ENCODE peak calls at places on chromosomes 2 and 18, in eight cellular contexts. E is fibroblast of mammary gland; Q is activated CD8-positive, alpha-beta T cell treated with anti-CD3 and anti-CD28 coated beads for 36 hours; H is choroid plexus epithelial cell; G is dorsolateral prefrontal cortex; F is brain microvascular endothelial cell; J is heart right ventricle; Y is GM12865. K is an unnamed sample.

GRCh38 chr2:30310955-30311354 is 79.6 kb downstream of the LBH start:
- DNase-seq in Y (peak; percentile 56), G (no peak), F (no peak), J (no peak), Q (peak; percentile 69), H (no peak), E (no peak), K (no peak)

GRCh38 chr2:19785432-19785831 is 116.4 kb downstream of the TTC32 start:
- DNase-seq in F (no peak), J (no peak), Q (no peak), E (peak; percentile 91), Y (no peak), G (no peak), H (peak; percentile 59), K (no peak)

GRCh38 chr2:64601027-64601767 is 52.5 kb downstream of the SERTAD2 start:
- DNase-seq in Y (no peak), E (peak; percentile 45), G (no peak), Q (no peak), J (no peak), H (peak; percentile 12), F (no peak), K (no peak)

GRCh38 chr18:10840768-10841167 is 308.6 kb downstream of the PIEZO2 start:
- DNase-seq in F (no peak), H (no peak), J (no peak), G (no peak), Q (no peak), Y (no peak), E (no peak), K (no peak)

GRCh38 chr2:231684314-231685223 is 23.8 kb upstream of the PTMA start:
- DNase-seq in F (no peak), Q (no peak), J (peak; percentile 66), H (no peak), E (no peak), G (peak; percentile 92), Y (no peak), K (no peak)

GRCh38 chr2:159124441-159124911 is 156.0 kb downstream of the TANC1 start:
- DNase-seq in J (no peak), Q (peak; percentile 51), G (no peak), F (peak; percentile 89), Y (no peak), E (peak; percentile 88), H (peak; percentile 95), K (no peak)

GRCh38 chr2:17539993-17540812 is at the start of gene VSNL1:
- DNase-seq in J (peak; percentile 80), Q (no peak), Y (peak; percentile 24), G (peak; percentile 85), H (peak; percentile 66), E (peak; percentile 30), F (peak; percentile 80), K (peak; percentile 97)

GRCh38 chr2:37653093-37653492 is 18.3 kb downstream of the CDC42EP3 start:
- DNase-seq in F (no peak), H (no peak), E (no peak), Q (no peak), Y (peak; percentile 72), G (no peak), J (no peak), K (no peak)

GRCh38 chr2:44955593-44956449 is 14.3 kb downstream of the SIX3 start:
- DNase-seq in Y (peak; percentile 80), H (peak; percentile 74), Q (peak; percentile 81), F (peak; percentile 47), G (peak; percentile 87), J (peak; percentile 79), E (peak; percentile 72), K (peak; percentile 91)
- TF ChIP-seq CTCF in Y (peak; percentile 98), H (peak; percentile 80), Q (peak; percentile 83), F (peak; percentile 90), G (peak; percentile 93), J (peak; percentile 95), E (peak; percentile 74), K (peak; percentile 74)

DNA sequence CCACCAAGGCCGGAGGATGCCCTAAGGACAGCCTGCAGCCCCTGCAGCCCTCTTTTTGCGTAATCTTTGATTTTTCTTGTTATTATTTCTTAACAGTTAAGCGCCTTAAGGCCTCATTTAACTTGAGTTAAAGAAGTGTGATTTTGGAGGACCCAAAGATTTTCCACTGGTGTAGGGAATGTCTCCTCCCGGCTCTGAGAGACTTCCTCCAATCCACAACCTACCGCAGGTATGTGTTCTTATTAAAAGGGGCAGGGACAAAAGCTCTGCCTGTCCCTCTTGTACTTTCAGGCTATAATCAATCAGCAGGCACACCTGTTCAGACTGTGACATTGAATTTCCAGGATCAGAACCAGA is 285.1 kb downstream of the PRKCE start:
- DNase-seq in J (no peak), F (no peak), Y (no peak), G (no peak), E (no peak), H (no peak), Q (no peak), K (no peak)
- TF ChIP-seq CTCF in J (peak; percentile 3), F (no peak), Y (no peak), G (no peak), E (no peak), H (no peak), Q (no peak), K (no peak)

DNA sequence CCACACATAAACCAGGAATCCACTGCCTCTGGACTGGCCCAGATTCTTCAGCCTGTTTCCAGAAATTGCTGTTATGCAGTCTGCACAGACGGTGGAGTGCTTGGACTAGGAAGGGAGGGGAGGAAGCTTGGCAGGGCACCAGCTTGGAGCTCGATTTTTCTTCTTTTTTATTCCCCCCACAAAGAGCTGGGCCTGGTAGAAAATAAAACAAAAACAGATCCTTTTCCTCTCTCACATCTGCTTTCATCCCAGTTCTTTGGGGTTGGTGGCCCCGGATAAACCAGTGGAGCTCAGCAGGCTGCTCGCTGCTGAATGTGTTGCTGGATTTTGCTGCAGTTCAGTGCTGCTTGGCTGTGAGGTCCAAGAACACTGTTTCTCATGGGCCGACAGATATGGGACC is 16.0 kb downstream of the LRRTM1 start:
- DNase-seq in Y (no peak), Q (no peak), E (peak; percentile 4), G (peak; percentile 59), H (no peak), F (no peak), J (no peak), K (peak; percentile 24)
- TF ChIP-seq CTCF in Y (no peak), Q (no peak), E (no peak), G (peak; percentile 56), H (no peak), F (no peak), J (peak; percentile 56), K (no peak)

DNA sequence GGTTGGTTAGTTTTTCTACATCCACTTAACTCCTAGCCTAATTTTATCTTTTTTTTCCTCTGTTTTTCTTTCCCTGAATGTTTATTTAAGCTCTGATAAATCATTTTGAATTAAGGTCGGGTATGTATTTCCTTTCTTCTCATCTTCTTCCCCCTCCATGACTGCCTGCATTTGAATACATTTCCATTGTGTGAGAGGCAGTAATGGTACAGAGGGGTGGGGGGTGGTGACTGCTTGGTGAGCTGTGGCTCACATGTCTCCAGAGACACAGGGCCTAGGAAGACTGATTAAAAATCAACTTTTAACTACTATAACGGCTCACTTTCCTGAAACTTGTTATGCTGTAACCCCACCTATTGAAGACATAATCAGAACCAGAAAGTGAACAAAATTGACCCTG is 58.0 kb downstream of the NEDD4L start:
- DNase-seq in Q (no peak), G (no peak), F (no peak), E (no peak), H (no peak), J (no peak), Y (no peak), K (no peak)
- TF ChIP-seq CTCF in Q (no peak), G (no peak), F (no peak), E (no peak), H (no peak), J (no peak), Y (no peak), K (no peak)

GRCh38 chr2:75311521-75311920 is 112.2 kb upstream of the TACR1 start:
- DNase-seq in Y (no peak), E (no peak), F (no peak), G (no peak), J (no peak), H (no peak), Q (no peak), K (no peak)

GRCh38 chr2:75310915-75311314 is 111.6 kb upstream of the TACR1 start:
- DNase-seq in E (peak; percentile 72), Y (no peak), F (no peak), J (no peak), H (no peak), Q (no peak), G (no peak), K (no peak)

GRCh38 chr2:75315436-75315835 is 116.1 kb upstream of the TACR1 start:
- DNase-seq in Y (no peak), E (no peak), G (no peak), H (no peak), J (no peak), Q (no peak), F (no peak), K (no peak)

GRCh38 chr2:75309596-75310290 is 110.4 kb upstream of the TACR1 start:
- DNase-seq in E (peak; percentile 48), F (no peak), Y (no peak), G (no peak), H (no peak), Q (no peak), J (no peak), K (no peak)

GRCh38 chr2:75311993-75312392 is 112.7 kb upstream of the TACR1 start:
- DNase-seq in H (no peak), G (no peak), Y (peak; percentile 90), F (no peak), J (no peak), Q (peak; percentile 9), E (no peak), K (no peak)
- TF ChIP-seq CTCF in H (no peak), G (no peak), Y (peak; percentile 75), F (peak; percentile 20), J (no peak), Q (no peak), E (no peak), K (no peak)

GRCh38 chr2:236802862-236803261 is 233.2 kb downstream of the ACKR3 start:
- DNase-seq in G (no peak), J (no peak), Y (no peak), E (no peak), F (no peak), H (no peak), Q (no peak), K (no peak)

GRCh38 chr2:236798491-236798890 is 228.9 kb downstream of the ACKR3 start:
- DNase-seq in Q (no peak), H (no peak), Y (no peak), J (no peak), F (no peak), G (no peak), E (no peak), K (no peak)

GRCh38 chr2:236795861-236796219 is 226.2 kb downstream of the ACKR3 start:
- DNase-seq in Q (no peak), J (no peak), F (no peak), H (no peak), G (no peak), E (no peak), Y (no peak), K (no peak)

GRCh38 chr2:236803621-236804020 is 234.0 kb downstream of the ACKR3 start:
- DNase-seq in J (no peak), Q (no peak), F (no peak), H (no peak), G (no peak), E (no peak), Y (no peak), K (no peak)

GRCh38 chr2:236799391-236800048 is 229.9 kb downstream of the ACKR3 start:
- DNase-seq in H (no peak), Q (no peak), Y (no peak), F (no peak), G (no peak), E (no peak), J (no peak), K (no peak)
- TF ChIP-seq CTCF in H (no peak), Q (no peak), Y (no peak), F (no peak), G (no peak), E (no peak), J (no peak), K (no peak)